ENCODE peak calls at places on chromosomes 4 and X, in five cellular contexts. One of them, this sample, is unnamed.

GRCh38 chrX:103311401-103311785 is 603 bp upstream of the BEX2 start:
- DNase-seq in GM12878: no peak
- DNase-seq in SK-N-SH: no peak
- DNase-seq in HepG2: no peak
- DNase-seq in K562: no peak
- DNase-seq in this sample: no peak

GRCh38 chr4:171847751-171848150 is 34.5 kb downstream of the GALNTL6 start:
- DNase-seq in HepG2: no peak
- DNase-seq in SK-N-SH: no peak
- DNase-seq in K562: no peak
- DNase-seq in GM12878: no peak
- DNase-seq in this sample: no peak

GRCh38 chrX:153601511-153602110 is 2.7 kb upstream of the CCNQ start:
- DNase-seq in K562: no peak
- DNase-seq in HepG2: no peak
- DNase-seq in GM12878: no peak
- DNase-seq in SK-N-SH: no peak
- DNase-seq in this sample: no peak

GRCh38 chrX:41273638-41274037 is 60.3 kb upstream of the DDX3X start:
- DNase-seq in K562: no peak
- DNase-seq in HepG2: no peak
- DNase-seq in SK-N-SH: no peak
- DNase-seq in GM12878: no peak
- DNase-seq in this sample: no peak

GRCh38 chr4:142519342-142519741 is 326.8 kb downstream of the INPP4B start:
- DNase-seq in HepG2: no peak
- DNase-seq in GM12878: no peak
- DNase-seq in SK-N-SH: peak
- DNase-seq in K562: no peak
- DNase-seq in this sample: no peak

GRCh38 chr4:3823496-3824341 is 57.5 kb downstream of the ADRA2C start:
- DNase-seq in GM12878: no peak
- DNase-seq in SK-N-SH: no peak
- DNase-seq in HepG2: peak
- DNase-seq in K562: no peak
- DNase-seq in this sample: no peak

GRCh38 chrX:112945796-112946195 is 105.2 kb upstream of the AMOT start:
- DNase-seq in GM12878: no peak
- DNase-seq in K562: no peak
- DNase-seq in HepG2: no peak
- DNase-seq in SK-N-SH: no peak
- DNase-seq in this sample: no peak

GRCh38 chr4:114599231-114600065 is 841 bp downstream of the UGT8 start:
- DNase-seq in K562: peak
- DNase-seq in HepG2: no peak
- DNase-seq in GM12878: no peak
- DNase-seq in SK-N-SH: peak
- DNase-seq in this sample: no peak

GRCh38 chrX:136577562-136577961 is 45.5 kb downstream of the VGLL1 start:
- DNase-seq in SK-N-SH: peak
- DNase-seq in HepG2: peak
- DNase-seq in GM12878: no peak
- DNase-seq in K562: peak
- DNase-seq in this sample: no peak

GRCh38 chrX:15468036-15468435 is 25.1 kb downstream of the PIR start:
- DNase-seq in HepG2: no peak
- DNase-seq in K562: peak
- DNase-seq in SK-N-SH: peak
- DNase-seq in GM12878: no peak
- DNase-seq in this sample: no peak
- H3K27ac ChIP-seq in HepG2: no peak
- H3K27ac ChIP-seq in K562: no peak
- H3K27ac ChIP-seq in SK-N-SH: no peak
- H3K27ac ChIP-seq in GM12878: no peak
- H3K27ac ChIP-seq in this sample: no peak

GRCh38 chr4:80154547-80154933 is 42.8 kb upstream of the PRDM8 start:
- DNase-seq in GM12878: no peak
- DNase-seq in K562: no peak
- DNase-seq in HepG2: no peak
- DNase-seq in SK-N-SH: peak
- DNase-seq in this sample: no peak
- TF ChIP-seq GABPA in GM12878: no peak
- TF ChIP-seq GABPA in K562: no peak
- TF ChIP-seq GABPA in HepG2: no peak
- TF ChIP-seq GABPA in SK-N-SH: no peak
- TF ChIP-seq GABPA in this sample: no peak

GRCh38 chr4:55184600-55185523 is 59.5 kb upstream of the KDR start:
- DNase-seq in HepG2: peak
- DNase-seq in K562: peak
- DNase-seq in SK-N-SH: no peak
- DNase-seq in GM12878: no peak
- DNase-seq in this sample: no peak
- TF ChIP-seq CTCF in HepG2: peak
- TF ChIP-seq CTCF in K562: peak
- TF ChIP-seq CTCF in SK-N-SH: peak
- TF ChIP-seq CTCF in GM12878: peak
- TF ChIP-seq CTCF in this sample: no peak

DNA sequence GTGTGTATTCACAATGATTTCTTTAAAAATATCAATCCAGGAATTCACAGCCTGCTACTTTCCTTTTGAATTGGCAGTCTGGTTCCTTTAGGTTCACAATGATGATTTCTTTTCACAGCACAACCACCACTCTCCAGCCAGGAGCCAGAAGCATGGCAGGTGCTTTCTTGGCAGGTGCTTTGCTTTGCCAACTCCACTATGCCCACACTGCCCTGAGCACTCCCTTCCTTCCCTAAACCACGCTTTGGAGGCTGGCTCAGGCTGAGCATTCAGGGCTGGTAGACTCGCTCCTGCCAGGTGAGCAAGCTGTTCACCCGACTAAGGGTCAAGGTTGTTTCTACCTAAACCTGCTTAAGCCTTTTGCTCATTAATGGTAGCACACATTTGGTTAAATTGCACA is 184.5 kb downstream of the SH3KBP1 start:
- DNase-seq in SK-N-SH: no peak
- DNase-seq in GM12878: no peak
- DNase-seq in K562: no peak
- DNase-seq in HepG2: no peak
- DNase-seq in this sample: no peak
- H3K27ac ChIP-seq in SK-N-SH: no peak
- H3K27ac ChIP-seq in GM12878: no peak
- H3K27ac ChIP-seq in K562: no peak
- H3K27ac ChIP-seq in HepG2: no peak
- H3K27ac ChIP-seq in this sample: no peak